ENCODE peak calls at places on chromosome 19, in ten cellular contexts. J is sigmoid colon, D is kidney, F is astrocyte of the spinal cord, S is Caco-2, V is right lobe of liver, I is BE2C, R is AG04450, Q is PC-9, W is IMR-90. Z is an unnamed sample.

GRCh38 chr19:12331211-12331941 is 2.1 kb downstream of the ZNF563 start:
- DNase-seq in J (no peak), D (no peak), F (no peak), S (peak; percentile 57), V (peak; percentile 82), I (no peak), R (no peak), Q (no peak), W (no peak), Z (peak; percentile 65)

GRCh38 chr19:17296976-17297375 is 6.2 kb downstream of the ABHD8 start:
- DNase-seq in J (no peak), D (no peak), F (no peak), S (no peak), V (no peak), I (no peak), R (no peak), Q (peak; percentile 84), W (no peak), Z (no peak)

GRCh38 chr19:52535831-52536800 is 8.6 kb downstream of the ZNF808 start:
- DNase-seq in J (peak; percentile 93), D (peak; percentile 94), F (peak; percentile 82), S (no peak), V (peak; percentile 77), I (peak; percentile 95), R (peak; percentile 24), Q (no peak), W (peak; percentile 61), Z (no peak)

GRCh38 chr19:33826521-33826920 is 29.9 kb downstream of the KCTD15 start:
- DNase-seq in J (no peak), D (no peak), F (no peak), S (no peak), V (no peak), I (no peak), R (no peak), Q (no peak), W (no peak), Z (no peak)

GRCh38 chr19:46134527-46134926 is 10.0 kb upstream of the IGFL3 start:
- DNase-seq in J (no peak), D (no peak), F (peak; percentile 15), S (no peak), V (no peak), I (no peak), R (peak; percentile 21), Q (no peak), W (peak; percentile 65), Z (no peak)

GRCh38 chr19:15684828-15685227 is 11.9 kb downstream of the CYP4F12 start:
- DNase-seq in J (no peak), D (no peak), F (no peak), S (no peak), V (no peak), I (no peak), R (no peak), Q (no peak), W (no peak), Z (no peak)

GRCh38 chr19:43620061-43621001 is 902 bp upstream of the ZNF428 start:
- DNase-seq in J (no peak), D (no peak), F (no peak), S (no peak), V (peak; percentile 84), I (no peak), R (no peak), Q (no peak), W (no peak), Z (no peak)

GRCh38 chr19:4140237-4140711 is 13.2 kb upstream of the CREB3L3 start:
- DNase-seq in J (no peak), D (no peak), F (peak; percentile 59), S (peak; percentile 61), V (no peak), I (peak; percentile 66), R (peak; percentile 44), Q (peak; percentile 45), W (peak; percentile 72), Z (no peak)

GRCh38 chr19:16034180-16034579 is 42.1 kb upstream of the TPM4 start:
- DNase-seq in J (peak; percentile 48), D (no peak), F (no peak), S (no peak), V (no peak), I (no peak), R (no peak), Q (no peak), W (no peak), Z (no peak)

GRCh38 chr19:4911786-4912672 is 2.7 kb downstream of the UHRF1 start:
- DNase-seq in J (peak; percentile 75), D (peak; percentile 94), F (peak; percentile 99), S (no peak), V (peak; percentile 38), I (peak; percentile 71), R (peak; percentile 99), Q (peak; percentile 97), W (peak; percentile 100), Z (peak; percentile 94)

GRCh38 chr19:3188627-3189596 is 3.2 kb downstream of the NCLN start:
- DNase-seq in J (no peak), D (peak; percentile 70), F (no peak), S (no peak), V (no peak), I (no peak), R (no peak), Q (no peak), W (no peak), Z (no peak)

GRCh38 chr19:4066176-4066606 is 508 bp downstream of the ZBTB7A start:
- DNase-seq in J (peak; percentile 84), D (no peak), F (no peak), S (no peak), V (peak; percentile 71), I (no peak), R (no peak), Q (no peak), W (no peak), Z (no peak)

GRCh38 chr19:6613711-6614110 is 22.8 kb upstream of the CD70 start:
- DNase-seq in J (no peak), D (no peak), F (no peak), S (no peak), V (no peak), I (no peak), R (no peak), Q (peak; percentile 39), W (no peak), Z (no peak)

GRCh38 chr19:13902993-13903555 is 2.8 kb downstream of the BRME1 start:
- DNase-seq in J (no peak), D (no peak), F (no peak), S (no peak), V (no peak), I (peak; percentile 41), R (no peak), Q (no peak), W (no peak), Z (no peak)

GRCh38 chr19:1240925-1241324 is 626 bp upstream of the ATP5F1D start:
- DNase-seq in J (peak; percentile 75), D (no peak), F (no peak), S (no peak), V (no peak), I (no peak), R (no peak), Q (no peak), W (no peak), Z (no peak)

GRCh38 chr19:38556521-38557174 is 61.1 kb downstream of the MAP4K1 start:
- DNase-seq in J (no peak), D (no peak), F (no peak), S (no peak), V (no peak), I (no peak), R (no peak), Q (no peak), W (no peak), Z (no peak)
- TF ChIP-seq CTCF in J (no peak), D (no peak), F (no peak), S (peak; percentile 32), V (no peak), I (peak; percentile 26), R (peak; percentile 18), Q (peak; percentile 40), W (peak; percentile 18), Z (peak; percentile 29)

GRCh38 chr19:40217027-40217810 is 965 bp downstream of the TTC9B start:
- DNase-seq in J (no peak), D (no peak), F (no peak), S (peak; percentile 93), V (peak; percentile 49), I (no peak), R (no peak), Q (peak; percentile 79), W (no peak), Z (no peak)
- H3K4me3 ChIP-seq in J (no peak overlapping the region), D (no peak overlapping the region), F (no peak overlapping the region), S (peak overlapping the region; percentile 32), V (no peak overlapping the region), I (no peak overlapping the region), R (no peak overlapping the region), Q (peak overlapping the region; percentile 73), W (no peak overlapping the region), Z (no peak overlapping the region)

DNA sequence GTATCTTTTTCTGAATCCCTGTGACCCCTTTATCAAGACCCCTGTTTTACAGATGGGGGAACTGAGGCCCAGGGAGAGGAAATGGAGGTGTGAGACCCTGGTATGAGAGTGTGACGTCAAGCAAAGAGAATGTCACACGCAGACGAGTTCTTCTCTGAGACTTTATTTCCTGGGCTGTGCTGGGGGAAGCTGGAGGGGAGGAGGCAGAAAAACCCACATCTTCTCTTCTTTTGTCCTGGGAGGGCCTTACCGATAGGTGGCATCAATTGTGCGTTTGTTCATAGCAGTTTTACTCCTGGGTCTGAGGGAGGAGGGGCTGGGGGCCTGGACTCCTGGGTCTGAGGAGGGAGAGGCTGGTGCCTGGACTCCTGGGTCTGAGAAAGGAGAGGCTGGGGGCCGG is 4.9 kb upstream of the KLK15 start:
- DNase-seq in J (peak; percentile 21), D (no peak), F (no peak), S (no peak), V (no peak), I (no peak), R (no peak), Q (no peak), W (no peak), Z (no peak)
- TF ChIP-seq CTCF in J (no peak), D (no peak), F (peak; percentile 4), S (no peak), V (no peak), I (peak; percentile 54), R (peak; percentile 24), Q (peak; percentile 65), W (peak; percentile 17), Z (peak; percentile 37)

GRCh38 chr19:31329819-31330218 is 19.4 kb downstream of the TSHZ3 start:
- DNase-seq in J (no peak), D (no peak), F (no peak), S (no peak), V (no peak), I (no peak), R (no peak), Q (no peak), W (no peak), Z (no peak)

GRCh38 chr19:31326329-31327028 is 22.8 kb downstream of the TSHZ3 start:
- DNase-seq in J (no peak), D (no peak), F (no peak), S (no peak), V (no peak), I (no peak), R (no peak), Q (no peak), W (peak; percentile 80), Z (no peak)

GRCh38 chr19:31330237-31330636 is 19.0 kb downstream of the TSHZ3 start:
- DNase-seq in J (peak; percentile 58), D (no peak), F (no peak), S (no peak), V (no peak), I (no peak), R (no peak), Q (no peak), W (no peak), Z (no peak)

GRCh38 chr19:31330761-31331160 is 18.5 kb downstream of the TSHZ3 start:
- DNase-seq in J (peak; percentile 64), D (no peak), F (no peak), S (no peak), V (no peak), I (no peak), R (no peak), Q (no peak), W (no peak), Z (no peak)

GRCh38 chr19:31328238-31328637 is 21.0 kb downstream of the TSHZ3 start:
- DNase-seq in J (no peak), D (no peak), F (no peak), S (no peak), V (no peak), I (no peak), R (no peak), Q (no peak), W (no peak), Z (no peak)
- H3K4me3 ChIP-seq in J (no peak overlapping the region), D (no peak overlapping the region), F (no peak overlapping the region), S (no peak overlapping the region), V (no peak overlapping the region), I (no peak overlapping the region), R (no peak overlapping the region), Q (no peak overlapping the region), W (no peak overlapping the region), Z (no peak overlapping the region)